ENCODE peak calls at places on chromosomes 11 and 22, in ten cellular contexts. A, T, M, S, C, B, V, W, Q and Y are unnamed samples.

GRCh38 chr11:128938156-128938885 is 4.3 kb downstream of the TP53AIP1 start:
- DNase-seq in A (no peak), T (no peak), M (no peak), S (no peak), C (no peak), B (no peak), V (no peak), W (no peak), Q (no peak), Y (no peak)

GRCh38 chr11:74024630-74025029 is 15.7 kb upstream of the UCP3 start:
- DNase-seq in A (peak), T (no peak), M (peak), S (no peak), C (no peak), B (no peak), V (no peak), W (peak), Q (peak), Y (no peak)

GRCh38 chr11:64802370-64803162 is 448 bp downstream of the MAP4K2 start:
- DNase-seq in A (no peak), T (no peak), M (no peak), S (no peak), C (no peak), B (no peak), V (no peak), W (no peak), Q (no peak), Y (no peak)

GRCh38 chr22:41021039-41021654 is 70.0 kb downstream of the RBX1 start:
- DNase-seq in A (no peak), T (no peak), M (no peak), S (no peak), C (peak), B (no peak), V (no peak), W (no peak), Q (no peak), Y (peak)

GRCh38 chr11:34792814-34793241 is 123.4 kb downstream of the APIP start:
- DNase-seq in A (no peak), T (peak), M (peak), S (no peak), C (no peak), B (peak), V (peak), W (no peak), Q (no peak), Y (peak)

GRCh38 chr11:117381988-117382387 is 54.3 kb downstream of the CEP164 start:
- DNase-seq in A (no peak), T (no peak), M (no peak), S (no peak), C (no peak), B (no peak), V (no peak), W (no peak), Q (no peak), Y (no peak)

GRCh38 chr11:72491001-72491400 is 56.7 kb upstream of the CLPB start:
- DNase-seq in A (no peak), T (no peak), M (no peak), S (no peak), C (no peak), B (no peak), V (no peak), W (no peak), Q (no peak), Y (no peak)

GRCh38 chr11:72876147-72876546 is 61.9 kb downstream of the ATG16L2 start:
- DNase-seq in A (no peak), T (no peak), M (no peak), S (no peak), C (no peak), B (no peak), V (no peak), W (no peak), Q (no peak), Y (no peak)

GRCh38 chr22:46576556-46577351 is 39.3 kb upstream of the CELSR1 start:
- DNase-seq in A (no peak), T (no peak), M (peak), S (peak), C (peak), B (no peak), V (peak), W (peak), Q (no peak), Y (no peak)

GRCh38 chr22:37824674-37825641 is 1.8 kb downstream of the GALR3 start:
- DNase-seq in A (no peak), T (no peak), M (no peak), S (no peak), C (no peak), B (no peak), V (no peak), W (no peak), Q (no peak), Y (no peak)

GRCh38 chr11:122097419-122098001 is 18.5 kb downstream of the BLID start:
- DNase-seq in A (no peak), T (no peak), M (no peak), S (no peak), C (no peak), B (peak), V (no peak), W (no peak), Q (peak), Y (peak)

GRCh38 chr11:131640320-131640719 is 269.9 kb downstream of the NTM start:
- DNase-seq in A (no peak), T (no peak), M (no peak), S (no peak), C (no peak), B (no peak), V (no peak), W (no peak), Q (no peak), Y (no peak)

GRCh38 chr22:30386960-30387848 is at the start of gene RNF215:
- DNase-seq in A (peak), T (peak), M (peak), S (peak), C (peak), B (peak), V (peak), W (peak), Q (peak), Y (peak)

GRCh38 chr22:27842236-27842993 is 40.9 kb upstream of the MN1 start:
- DNase-seq in A (no peak), T (no peak), M (no peak), S (no peak), C (no peak), B (no peak), V (no peak), W (no peak), Q (no peak), Y (no peak)

GRCh38 chr11:72223615-72224586 is 666 bp upstream of the INPPL1 start:
- DNase-seq in A (peak), T (no peak), M (peak), S (peak), C (peak), B (peak), V (peak), W (peak), Q (peak), Y (peak)

GRCh38 chr11:92948116-92948515 is 21.3 kb upstream of the MTNR1B start:
- DNase-seq in A (no peak), T (no peak), M (peak), S (no peak), C (no peak), B (no peak), V (peak), W (no peak), Q (no peak), Y (no peak)

GRCh38 chr11:72954860-72955259 is 140.6 kb downstream of the ATG16L2 start:
- DNase-seq in A (no peak), T (no peak), M (no peak), S (no peak), C (no peak), B (no peak), V (no peak), W (no peak), Q (no peak), Y (no peak)

GRCh38 chr11:44961894-44962293 is 11.2 kb upstream of the TP53I11 start:
- DNase-seq in A (no peak), T (no peak), M (no peak), S (no peak), C (no peak), B (no peak), V (no peak), W (no peak), Q (no peak), Y (no peak)

GRCh38 chr22:21022955-21023614 is 8.1 kb downstream of the P2RX6 start:
- DNase-seq in A (no peak), T (no peak), M (no peak), S (no peak), C (no peak), B (no peak), V (no peak), W (no peak), Q (no peak), Y (no peak)

GRCh38 chr11:68358416-68358815 is 46.0 kb downstream of the LRP5 start:
- DNase-seq in A (no peak), T (no peak), M (no peak), S (no peak), C (no peak), B (no peak), V (no peak), W (no peak), Q (peak), Y (no peak)

GRCh38 chr11:102120006-102120405 is 9.8 kb downstream of the YAP1 start:
- DNase-seq in A (no peak), T (no peak), M (no peak), S (no peak), C (no peak), B (no peak), V (no peak), W (no peak), Q (peak), Y (no peak)

GRCh38 chr11:131762346-131763110 is 392.1 kb downstream of the NTM start:
- DNase-seq in A (no peak), T (no peak), M (no peak), S (no peak), C (no peak), B (peak), V (no peak), W (no peak), Q (no peak), Y (no peak)

GRCh38 chr11:33358150-33358831 is 101.1 kb downstream of the HIPK3 start:
- DNase-seq in A (no peak), T (no peak), M (no peak), S (no peak), C (no peak), B (no peak), V (no peak), W (no peak), Q (no peak), Y (no peak)

GRCh38 chr11:128135451-128135850 is 451.9 kb downstream of the ETS1 start:
- DNase-seq in A (peak), T (no peak), M (no peak), S (no peak), C (no peak), B (no peak), V (peak), W (no peak), Q (peak), Y (peak)